ENCODE peak calls at places on chromosomes 12 and 14, in nine cellular contexts. T is sigmoid colon; F is activated B cell treated with CpG ODN at 0.5 μM for 24 hours; V is stimulated activated CD4-positive, alpha-beta T cell treated with anti-CD3 and anti-CD28 coated beads, Interleukin-1b, Interleukin-23, amount 100 ng/mL, for 4 hours; G is NCI-H2081; O is A549; L is iris pigment epithelial cell; J is GM04503; I is H54. N is an unnamed sample.

GRCh38 chr12:130514149-130514551 is 176.5 kb downstream of the PIWIL1 start:
- DNase-seq in V (no peak), G (peak), T (no peak), I (no peak), L (no peak), J (no peak), O (no peak), F (no peak), N (no peak)

GRCh38 chr12:4355843-4356327 is 23.6 kb downstream of the FGF23 start:
- DNase-seq in V (peak), F (no peak), I (peak), L (peak), J (no peak), O (peak), G (peak), T (no peak), N (no peak)

GRCh38 chr14:93207468-93208308 is 632 bp downstream of the UBR7 start:
- DNase-seq in I (peak), O (peak), T (peak), F (no peak), L (peak), J (no peak), G (peak), V (no peak), N (no peak)

GRCh38 chr14:93548102-93548843 is 117.5 kb downstream of the UNC79 start:
- DNase-seq in L (no peak), O (no peak), F (no peak), V (no peak), T (no peak), I (no peak), J (no peak), G (no peak), N (no peak)

GRCh38 chr12:57388425-57388824 is 42.4 kb downstream of the R3HDM2 start:
- DNase-seq in T (no peak), J (no peak), F (no peak), O (no peak), L (no peak), I (no peak), G (no peak), V (no peak), N (no peak)

GRCh38 chr14:79150226-79150625 is 980.1 kb downstream of the NRXN3 start:
- DNase-seq in O (no peak), J (no peak), I (no peak), V (no peak), T (no peak), G (no peak), L (no peak), F (no peak), N (no peak)

GRCh38 chr14:51776102-51776894 is 84.1 kb upstream of the GNG2 start:
- DNase-seq in L (peak), I (peak), O (peak), F (no peak), G (peak), J (no peak), T (peak), V (peak), N (no peak)

GRCh38 chr14:90253826-90254225 is 2.5 kb upstream of the PSMC1 start:
- DNase-seq in V (no peak), J (no peak), L (no peak), T (no peak), F (no peak), I (no peak), O (no peak), G (no peak), N (no peak)

GRCh38 chr12:11510671-11511070 is 115.3 kb upstream of the PRB2 start:
- DNase-seq in J (no peak), I (no peak), V (no peak), O (no peak), T (no peak), F (no peak), L (peak), G (no peak), N (no peak)

GRCh38 chr12:68342966-68343365 is 10.8 kb upstream of the MDM1 start:
- DNase-seq in T (no peak), O (no peak), V (no peak), F (no peak), J (no peak), L (no peak), I (no peak), G (peak), N (no peak)

GRCh38 chr12:92968201-92968813 is 39.2 kb upstream of the EEA1 start:
- DNase-seq in G (no peak), I (no peak), T (no peak), F (no peak), V (no peak), O (no peak), J (no peak), L (no peak), N (no peak)

GRCh38 chr12:42162198-42162597 is 17.5 kb upstream of the GXYLT1 start:
- DNase-seq in J (no peak), F (no peak), I (no peak), G (no peak), V (no peak), T (no peak), L (peak), O (peak), N (no peak)

GRCh38 chr14:98949506-98950135 is 322.4 kb downstream of the BCL11B start:
- DNase-seq in T (peak), J (no peak), G (no peak), L (no peak), I (no peak), O (no peak), F (no peak), V (no peak), N (no peak)

GRCh38 chr12:3802721-3803120 is 49.8 kb upstream of the CRACR2A start:
- DNase-seq in I (no peak), L (no peak), F (no peak), V (no peak), T (no peak), G (no peak), O (no peak), J (no peak), N (no peak)

GRCh38 chr12:109723311-109723791 is 9.7 kb downstream of the FAM222A start:
- DNase-seq in I (no peak), O (no peak), F (no peak), J (no peak), T (peak), L (no peak), G (peak), V (no peak), N (no peak)

GRCh38 chr12:117084405-117085317 is 14.6 kb downstream of the TESC start:
- DNase-seq in F (no peak), V (no peak), O (no peak), J (no peak), L (no peak), T (peak), G (no peak), I (no peak), N (no peak)

GRCh38 chr12:18923721-18924120 is 185.8 kb downstream of the CAPZA3 start:
- DNase-seq in F (no peak), G (no peak), L (no peak), O (no peak), V (no peak), I (no peak), J (no peak), T (no peak), N (no peak)

GRCh38 chr12:89960011-89960507 is 251.4 kb upstream of the ATP2B1 start:
- DNase-seq in T (no peak), J (no peak), L (peak), I (no peak), G (no peak), V (no peak), O (no peak), F (no peak), N (no peak)

GRCh38 chr12:87467893-87468292 is 561.3 kb downstream of the C12orf50 start:
- DNase-seq in V (no peak), G (no peak), J (no peak), F (no peak), O (no peak), T (no peak), I (no peak), L (no peak), N (no peak)

GRCh38 chr12:54018608-54018984 is 9.6 kb upstream of the HOXC6 start:
- DNase-seq in F (no peak), G (no peak), V (no peak), L (no peak), T (no peak), I (no peak), J (no peak), O (no peak), N (no peak)

GRCh38 chr12:63420206-63420644 is 248.1 kb downstream of the DPY19L2 start:
- DNase-seq in L (peak), G (peak), O (peak), T (no peak), J (peak), I (peak), F (no peak), V (no peak), N (no peak)

GRCh38 chr14:61761557-61761956 is 663 bp upstream of the SNAPC1 start:
- DNase-seq in I (no peak), O (no peak), V (no peak), G (no peak), J (no peak), F (no peak), T (no peak), L (no peak), N (no peak)

GRCh38 chr12:630656-631632 is 32.3 kb downstream of the NINJ2 start:
- DNase-seq in V (peak), J (no peak), L (no peak), F (peak), G (no peak), I (no peak), T (peak), O (no peak), N (no peak)

GRCh38 chr12:53380797-53381738 is 1.1 kb downstream of the SP1 start:
- DNase-seq in T (peak), G (no peak), F (no peak), I (no peak), O (no peak), J (no peak), V (no peak), L (peak), N (no peak)

GRCh38 chr14:72617391-72618011 is 276.4 kb downstream of the DPF3 start:
- DNase-seq in F (no peak), O (no peak), I (no peak), J (no peak), T (no peak), G (no peak), V (no peak), L (peak), N (peak)

GRCh38 chr12:69042557-69042956 is 109.6 kb upstream of the CPM start:
- DNase-seq in G (no peak), O (no peak), F (no peak), T (no peak), L (no peak), I (no peak), V (no peak), J (no peak), N (no peak)

GRCh38 chr14:100051103-100051502 is 14.1 kb upstream of the EVL start:
- DNase-seq in F (no peak), I (no peak), V (no peak), G (no peak), T (no peak), J (no peak), O (no peak), L (no peak), N (no peak)

GRCh38 chr12:53115112-53115890 is 12.0 kb downstream of the SOAT2 start:
- DNase-seq in L (no peak), F (no peak), J (no peak), O (no peak), G (no peak), T (no peak), I (no peak), V (no peak), N (no peak)

GRCh38 chr14:71610149-71610548 is 322.1 kb upstream of the RGS6 start:
- DNase-seq in G (no peak), T (no peak), O (no peak), V (no peak), J (no peak), F (no peak), L (no peak), I (no peak), N (no peak)

GRCh38 chr12:122130150-122130549 is 43.9 kb downstream of the IL31 start:
- DNase-seq in L (peak), J (no peak), V (no peak), T (no peak), F (no peak), I (peak), O (no peak), G (no peak), N (no peak)

GRCh38 chr12:32644455-32644854 is 34.6 kb upstream of the DNM1L start:
- DNase-seq in V (no peak), J (no peak), T (no peak), L (peak), I (no peak), F (no peak), O (no peak), G (no peak), N (no peak)

GRCh38 chr12:28222081-28222700 is 31.9 kb downstream of the CCDC91 start:
- DNase-seq in T (no peak), I (no peak), G (no peak), J (no peak), L (no peak), F (no peak), V (peak), O (no peak), N (no peak)

GRCh38 chr14:89399594-89400068 is 17.4 kb downstream of the FOXN3 start:
- DNase-seq in V (no peak), F (no peak), I (no peak), J (peak), T (peak), O (peak), L (peak), G (peak), N (peak)

GRCh38 chr14:20489093-20489994 is 16.0 kb upstream of the RNASE10 start:
- DNase-seq in I (no peak), L (no peak), V (no peak), F (no peak), J (no peak), G (no peak), O (no peak), T (no peak), N (no peak)

N was measured in BJ.